ENCODE peak calls at places on chromosomes 2 and 18, in ten cellular contexts. X, M, Z, B, T, N, S, E, G and H are unnamed samples. For H3K27me3 and H3K36me3, the result is how much of the 10 kb centered on the place peaks cover.

GRCh38 chr2:71070294-71071025 is 2.0 kb downstream of the NAGK start:
- DNase-seq in E (peak), G (no peak), T (no peak), B (peak), X (no peak), M (no peak), Z (no peak), S (peak), N (peak), H (peak)

GRCh38 chr18:21100141-21100540 is 11.5 kb downstream of the ROCK1 start:
- DNase-seq in E (no peak), X (no peak), M (no peak), G (no peak), T (no peak), B (peak), Z (no peak), S (no peak), N (no peak), H (no peak)

GRCh38 chr2:73112026-73112912 is 479 bp downstream of the RAB11FIP5 start:
- DNase-seq in Z (no peak), N (peak), E (peak), G (no peak), T (no peak), X (no peak), M (peak), S (peak), B (peak), H (peak)

GRCh38 chr2:65554765-65555561 is 122.6 kb upstream of the SPRED2 start:
- DNase-seq in T (no peak), B (no peak), S (no peak), N (no peak), M (no peak), G (no peak), Z (no peak), E (no peak), X (no peak), H (no peak)

GRCh38 chr18:46320928-46321855 is 217.0 kb downstream of the HAUS1 start:
- DNase-seq in G (no peak), B (peak), X (no peak), N (no peak), E (no peak), S (no peak), T (no peak), Z (peak), M (no peak), H (no peak)

GRCh38 chr2:98882368-98882767 is 53.7 kb downstream of the CRACDL start:
- DNase-seq in M (no peak), N (no peak), T (no peak), X (no peak), G (no peak), B (no peak), Z (no peak), E (no peak), S (no peak), H (no peak)

GRCh38 chr2:105644174-105644980 is 100.3 kb upstream of the NCK2 start:
- DNase-seq in G (peak), N (no peak), S (no peak), M (no peak), X (no peak), B (peak), E (no peak), Z (peak), T (no peak), H (no peak)

GRCh38 chr2:25098056-25098455 is 56.2 kb downstream of the EFR3B start:
- DNase-seq in T (no peak), M (no peak), B (no peak), N (no peak), G (no peak), E (no peak), X (no peak), S (no peak), Z (no peak), H (no peak)

GRCh38 chr2:221451836-221452774 is 120.0 kb downstream of the EPHA4 start:
- DNase-seq in T (no peak), M (no peak), E (no peak), N (no peak), X (no peak), G (no peak), S (no peak), B (no peak), Z (no peak), H (no peak)

GRCh38 chr2:25331686-25332365 is 9.9 kb downstream of the DNMT3A start:
- DNase-seq in B (no peak), N (no peak), X (no peak), G (no peak), M (no peak), Z (no peak), E (no peak), T (no peak), S (no peak), H (peak)

GRCh38 chr2:99678651-99679050 is 188.8 kb upstream of the REV1 start:
- DNase-seq in S (no peak), B (no peak), N (no peak), M (no peak), G (no peak), E (no peak), X (no peak), Z (no peak), T (no peak), H (no peak)

GRCh38 chr2:217928324-217929293 is 74.2 kb downstream of the TNS1 start:
- DNase-seq in M (no peak), S (no peak), T (peak), Z (no peak), X (no peak), N (no peak), B (no peak), E (no peak), G (no peak), H (no peak)

GRCh38 chr18:40249390-40250080 is 1705.5 kb upstream of the PIK3C3 start:
- DNase-seq in G (no peak), E (no peak), B (no peak), X (no peak), Z (no peak), T (no peak), S (no peak), N (peak), M (no peak), H (no peak)

GRCh38 chr18:29078272-29078671 is 901.3 kb upstream of the CDH2 start:
- DNase-seq in M (no peak), T (no peak), N (peak), X (no peak), Z (no peak), E (no peak), S (no peak), G (no peak), B (no peak), H (no peak)

GRCh38 chr18:12287684-12288405 is 20.2 kb upstream of the TUBB6 start:
- DNase-seq in N (peak), B (peak), S (peak), M (no peak), G (peak), E (peak), Z (peak), X (peak), T (peak), H (peak)

GRCh38 chr2:3302751-3303582 is 74.7 kb downstream of the EIPR1 start:
- DNase-seq in T (no peak), S (peak), X (no peak), E (no peak), M (peak), Z (no peak), G (peak), B (no peak), N (no peak), H (peak)

GRCh38 chr2:53755022-53755630 is 12.5 kb upstream of the CHAC2 start:
- DNase-seq in Z (no peak), S (no peak), B (no peak), N (no peak), E (peak), M (no peak), T (no peak), X (no peak), G (peak), H (no peak)

GRCh38 chr2:106863387-106863786 is 22.6 kb downstream of the ST6GAL2 start:
- DNase-seq in M (no peak), E (no peak), S (peak), B (no peak), Z (no peak), T (no peak), X (no peak), G (no peak), N (peak), H (no peak)

GRCh38 chr2:231185050-231185725 is 13.2 kb upstream of the ARMC9 start:
- DNase-seq in S (peak), G (no peak), T (no peak), B (no peak), E (no peak), X (no peak), M (no peak), N (no peak), Z (no peak), H (no peak)

GRCh38 chr2:42136832-42137821 is 32.0 kb upstream of the EML4 start:
- DNase-seq in N (no peak), S (peak), X (no peak), T (no peak), B (peak), E (no peak), Z (no peak), M (no peak), G (no peak), H (no peak)

GRCh38 chr2:101113441-101114267 is 37.5 kb downstream of the TBC1D8 start:
- DNase-seq in G (no peak), T (peak), S (peak), Z (peak), M (no peak), E (no peak), B (peak), X (no peak), N (peak), H (peak)

GRCh38 chr18:62425465-62426190 is 97.2 kb upstream of the ZCCHC2 start:
- DNase-seq in M (peak), G (peak), X (peak), N (peak), B (peak), T (peak), E (peak), S (peak), Z (peak), H (peak)

GRCh38 chr18:62420513-62421209 is 95.6 kb downstream of the TNFRSF11A start:
- DNase-seq in T (peak), M (no peak), Z (no peak), S (no peak), B (peak), X (no peak), N (peak), E (peak), G (no peak), H (no peak)

GRCh38 chr18:62418258-62418657 is 93.1 kb downstream of the TNFRSF11A start:
- DNase-seq in N (no peak), M (no peak), Z (no peak), T (no peak), G (no peak), B (no peak), E (no peak), X (no peak), S (no peak), H (no peak)

GRCh38 chr18:62420151-62420512 is 95.0 kb downstream of the TNFRSF11A start:
- DNase-seq in X (no peak), N (peak), E (peak), M (no peak), Z (no peak), S (no peak), T (no peak), B (peak), G (no peak), H (no peak)
- H3K4me3 ChIP-seq in X (peak), N (no peak), E (no peak), M (no peak), Z (no peak), S (no peak), T (peak), B (no peak), G (no peak), H (no peak)

GRCh38 chr2:2109186-2109585 is 221.9 kb downstream of the MYT1L start:
- DNase-seq in S (no peak), T (peak), G (no peak), M (no peak), X (no peak), E (no peak), N (no peak), B (no peak), Z (no peak), H (peak)
- H3K27me3 ChIP-seq in S (under half), T (under half), G (under half), M (under half), X (under half), E (under half), N (under half), B (under half), Z (under half), H (under half)

GRCh38 chr2:229855116-229855515 is 66.7 kb downstream of the TRIP12 start:
- DNase-seq in T (no peak), N (no peak), M (no peak), B (no peak), Z (no peak), E (no peak), S (no peak), G (no peak), X (no peak), H (no peak)
- H3K36me3 ChIP-seq in T (under half), N (under half), M (under half), B (under half), Z (under half), E (under half), S (half or more), G (under half), X (under half), H (under half)

DNA sequence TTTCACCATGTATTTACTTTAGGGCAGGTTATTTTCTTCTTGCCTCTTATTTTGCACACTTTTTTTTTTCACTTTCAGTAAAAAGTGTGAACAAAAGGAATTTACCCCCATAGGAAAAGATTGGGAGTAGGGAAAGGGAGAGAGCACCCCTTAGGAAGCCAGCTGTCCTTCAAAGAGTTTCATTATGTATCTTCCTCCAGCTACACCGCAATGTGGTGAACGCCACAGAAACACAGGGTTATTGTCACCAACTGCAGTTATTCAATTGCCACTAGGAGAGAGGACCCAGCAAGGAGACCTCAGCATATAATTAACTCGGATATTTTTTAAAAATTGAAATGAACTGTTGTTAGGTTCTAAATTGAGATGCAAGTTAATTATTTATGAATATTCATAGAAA is 286.2 kb upstream of the VRK2 start:
- DNase-seq in M (no peak), X (no peak), N (no peak), S (no peak), B (no peak), G (no peak), Z (no peak), E (no peak), T (no peak), H (no peak)
- H3K4me3 ChIP-seq in M (no peak), X (peak), N (no peak), S (peak), B (no peak), G (no peak), Z (no peak), E (no peak), T (peak), H (no peak)

GRCh38 chr2:23388292-23388691 is 3.3 kb downstream of the KLHL29 start:
- DNase-seq in G (no peak), E (no peak), T (no peak), M (no peak), B (no peak), X (no peak), S (no peak), Z (no peak), N (no peak), H (no peak)

GRCh38 chr2:23385748-23386421 is 906 bp downstream of the KLHL29 start:
- DNase-seq in S (peak), T (no peak), B (no peak), Z (no peak), M (peak), X (no peak), G (no peak), N (peak), E (no peak), H (peak)

GRCh38 chr2:23387849-23388248 is 2.9 kb downstream of the KLHL29 start:
- DNase-seq in S (no peak), M (no peak), T (no peak), Z (no peak), E (no peak), G (no peak), X (no peak), B (no peak), N (no peak), H (no peak)

GRCh38 chr2:23386422-23387220 is 1.6 kb downstream of the KLHL29 start:
- DNase-seq in G (peak), T (no peak), N (peak), Z (no peak), B (no peak), M (peak), S (peak), E (no peak), X (no peak), H (peak)

GRCh38 chr2:23387221-23387550 is 2.2 kb downstream of the KLHL29 start:
- DNase-seq in E (no peak), S (no peak), G (no peak), N (no peak), Z (no peak), B (no peak), X (no peak), M (no peak), T (no peak), H (no peak)
- H3K27me3 ChIP-seq in E (under half), S (half or more), G (under half), N (half or more), Z (under half), B (under half), X (under half), M (under half), T (under half), H (under half)

DNA sequence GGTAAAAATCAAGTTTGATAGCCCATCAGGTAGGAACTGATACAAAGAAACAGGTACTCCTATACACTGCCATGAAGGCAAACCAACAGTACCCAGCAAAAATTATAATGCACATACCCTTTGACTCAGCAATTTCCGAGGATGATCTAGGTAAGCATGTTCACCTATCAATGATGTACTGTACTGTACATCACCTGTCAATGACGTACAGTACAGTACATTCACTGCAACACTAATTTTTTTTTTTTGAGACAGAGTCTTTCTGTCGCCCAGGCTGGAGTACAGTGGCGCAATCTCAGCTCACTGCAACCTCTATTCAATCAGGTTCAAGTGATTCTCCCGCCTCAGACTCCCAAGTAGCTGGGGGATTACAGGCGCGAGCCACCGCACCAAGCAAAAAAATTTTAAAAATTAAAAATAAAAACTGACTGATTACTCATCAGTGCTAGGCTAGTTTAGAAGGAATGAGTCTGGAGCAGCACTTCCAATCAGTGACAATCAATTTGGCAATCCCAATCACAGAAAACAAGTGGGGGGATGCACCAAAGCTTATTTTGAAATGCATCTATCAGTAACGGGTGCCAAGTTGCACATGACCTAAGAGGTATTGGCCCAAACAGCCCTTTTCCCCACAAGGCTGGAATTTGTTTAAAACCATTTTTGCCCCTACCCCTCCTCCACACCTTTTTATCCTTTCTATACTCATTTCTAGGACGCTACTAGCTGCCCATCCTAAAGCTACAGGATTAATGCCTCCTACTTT is 8.2 kb downstream of the SRSF7 start:
- DNase-seq in E (no peak), N (no peak), G (no peak), T (peak), Z (no peak), X (no peak), M (no peak), B (no peak), S (no peak), H (no peak)
- H3K36me3 ChIP-seq in E (under half), N (under half), G (under half), T (under half), Z (under half), X (under half), M (under half), B (under half), S (half or more), H (under half)